ENCODE peak calls at places on chromosome 13, in nine cellular contexts. One of them, this sample, is unnamed.

GRCh38 chr13:38620876-38621275 is 66.0 kb upstream of the FREM2 start:
- DNase-seq in stimulated activated CD4-positive, alpha-beta T cell treated with anti-CD3 and anti-CD28 coated beads, Interleukin-2, amount 100 ng/mL, for 48 hours: no peak
- DNase-seq in MCF 10A: no peak
- DNase-seq in NCI-H2029: no peak
- DNase-seq in activated CD4-positive, alpha-beta memory T cell treated with anti-CD3 and anti-CD28 coated beads, Interleukin-2, amount 10 ng/mL, durations not matched to agents 7 days and 5 days: no peak
- DNase-seq in NCI-H460: no peak
- DNase-seq in head of caudate nucleus: no peak
- DNase-seq in CD4-positive, alpha-beta memory T cell: no peak
- DNase-seq in Karpas-422: no peak
- DNase-seq in this sample: no peak

GRCh38 chr13:40665754-40666057 is 735 bp downstream of the FOXO1 start:
- DNase-seq in MCF 10A: no peak
- DNase-seq in NCI-H2029: no peak
- DNase-seq in NCI-H460: peak
- DNase-seq in stimulated activated CD4-positive, alpha-beta T cell treated with anti-CD3 and anti-CD28 coated beads, Interleukin-2, amount 100 ng/mL, for 48 hours: no peak
- DNase-seq in CD4-positive, alpha-beta memory T cell: peak
- DNase-seq in activated CD4-positive, alpha-beta memory T cell treated with anti-CD3 and anti-CD28 coated beads, Interleukin-2, amount 10 ng/mL, durations not matched to agents 7 days and 5 days: peak
- DNase-seq in Karpas-422: peak
- DNase-seq in head of caudate nucleus: no peak
- DNase-seq in this sample: no peak

GRCh38 chr13:49210114-49210513 is 10.0 kb upstream of the MLNR start:
- DNase-seq in Karpas-422: no peak
- DNase-seq in stimulated activated CD4-positive, alpha-beta T cell treated with anti-CD3 and anti-CD28 coated beads, Interleukin-2, amount 100 ng/mL, for 48 hours: no peak
- DNase-seq in MCF 10A: no peak
- DNase-seq in NCI-H460: no peak
- DNase-seq in activated CD4-positive, alpha-beta memory T cell treated with anti-CD3 and anti-CD28 coated beads, Interleukin-2, amount 10 ng/mL, durations not matched to agents 7 days and 5 days: no peak
- DNase-seq in NCI-H2029: no peak
- DNase-seq in head of caudate nucleus: no peak
- DNase-seq in CD4-positive, alpha-beta memory T cell: no peak
- DNase-seq in this sample: no peak

GRCh38 chr13:41284512-41285288 is 21.3 kb upstream of the MTRF1 start:
- DNase-seq in head of caudate nucleus: no peak
- DNase-seq in stimulated activated CD4-positive, alpha-beta T cell treated with anti-CD3 and anti-CD28 coated beads, Interleukin-2, amount 100 ng/mL, for 48 hours: no peak
- DNase-seq in Karpas-422: no peak
- DNase-seq in activated CD4-positive, alpha-beta memory T cell treated with anti-CD3 and anti-CD28 coated beads, Interleukin-2, amount 10 ng/mL, durations not matched to agents 7 days and 5 days: no peak
- DNase-seq in NCI-H2029: no peak
- DNase-seq in CD4-positive, alpha-beta memory T cell: no peak
- DNase-seq in NCI-H460: peak
- DNase-seq in MCF 10A: peak
- DNase-seq in this sample: no peak

GRCh38 chr13:99160415-99160814 is 40.2 kb upstream of the UBAC2 start:
- DNase-seq in MCF 10A: no peak
- DNase-seq in stimulated activated CD4-positive, alpha-beta T cell treated with anti-CD3 and anti-CD28 coated beads, Interleukin-2, amount 100 ng/mL, for 48 hours: no peak
- DNase-seq in NCI-H2029: no peak
- DNase-seq in activated CD4-positive, alpha-beta memory T cell treated with anti-CD3 and anti-CD28 coated beads, Interleukin-2, amount 10 ng/mL, durations not matched to agents 7 days and 5 days: no peak
- DNase-seq in CD4-positive, alpha-beta memory T cell: no peak
- DNase-seq in NCI-H460: no peak
- DNase-seq in head of caudate nucleus: no peak
- DNase-seq in Karpas-422: no peak
- DNase-seq in this sample: no peak

GRCh38 chr13:99990045-99990977 is 8.7 kb downstream of the ZIC2 start:
- DNase-seq in CD4-positive, alpha-beta memory T cell: no peak
- DNase-seq in head of caudate nucleus: no peak
- DNase-seq in stimulated activated CD4-positive, alpha-beta T cell treated with anti-CD3 and anti-CD28 coated beads, Interleukin-2, amount 100 ng/mL, for 48 hours: no peak
- DNase-seq in NCI-H2029: no peak
- DNase-seq in MCF 10A: no peak
- DNase-seq in NCI-H460: no peak
- DNase-seq in Karpas-422: no peak
- DNase-seq in activated CD4-positive, alpha-beta memory T cell treated with anti-CD3 and anti-CD28 coated beads, Interleukin-2, amount 10 ng/mL, durations not matched to agents 7 days and 5 days: no peak
- DNase-seq in this sample: no peak

GRCh38 chr13:44174769-44175425 is 198.7 kb upstream of the SERP2 start:
- DNase-seq in NCI-H2029: no peak
- DNase-seq in head of caudate nucleus: no peak
- DNase-seq in CD4-positive, alpha-beta memory T cell: no peak
- DNase-seq in activated CD4-positive, alpha-beta memory T cell treated with anti-CD3 and anti-CD28 coated beads, Interleukin-2, amount 10 ng/mL, durations not matched to agents 7 days and 5 days: no peak
- DNase-seq in MCF 10A: peak
- DNase-seq in NCI-H460: peak
- DNase-seq in Karpas-422: peak
- DNase-seq in stimulated activated CD4-positive, alpha-beta T cell treated with anti-CD3 and anti-CD28 coated beads, Interleukin-2, amount 100 ng/mL, for 48 hours: no peak
- DNase-seq in this sample: no peak

GRCh38 chr13:27168870-27169525 is 2.6 kb downstream of the USP12 start:
- DNase-seq in head of caudate nucleus: no peak
- DNase-seq in MCF 10A: peak
- DNase-seq in Karpas-422: no peak
- DNase-seq in NCI-H2029: no peak
- DNase-seq in CD4-positive, alpha-beta memory T cell: no peak
- DNase-seq in NCI-H460: no peak
- DNase-seq in activated CD4-positive, alpha-beta memory T cell treated with anti-CD3 and anti-CD28 coated beads, Interleukin-2, amount 10 ng/mL, durations not matched to agents 7 days and 5 days: no peak
- DNase-seq in stimulated activated CD4-positive, alpha-beta T cell treated with anti-CD3 and anti-CD28 coated beads, Interleukin-2, amount 100 ng/mL, for 48 hours: no peak
- DNase-seq in this sample: no peak

GRCh38 chr13:93230466-93230865 is 3.9 kb downstream of the GPC6 start:
- DNase-seq in stimulated activated CD4-positive, alpha-beta T cell treated with anti-CD3 and anti-CD28 coated beads, Interleukin-2, amount 100 ng/mL, for 48 hours: no peak
- DNase-seq in activated CD4-positive, alpha-beta memory T cell treated with anti-CD3 and anti-CD28 coated beads, Interleukin-2, amount 10 ng/mL, durations not matched to agents 7 days and 5 days: no peak
- DNase-seq in NCI-H2029: no peak
- DNase-seq in CD4-positive, alpha-beta memory T cell: no peak
- DNase-seq in head of caudate nucleus: no peak
- DNase-seq in MCF 10A: peak
- DNase-seq in NCI-H460: no peak
- DNase-seq in Karpas-422: no peak
- DNase-seq in this sample: no peak